ENCODE peak calls at places on chromosomes 11 and 22, in nine cellular contexts. W is sigmoid colon, A is transverse colon, G is esophagus squamous epithelium, D is body of pancreas, U is ovary, L is H1, X is A549, I is right lobe of liver. F is an unnamed sample.

GRCh38 chr22:37242395-37242918 is 1.6 kb downstream of the RAC2 start:
- DNase-seq in A (peak; percentile 82), U (peak; percentile 14), I (peak; percentile 81), X (no peak), D (peak; percentile 34), L (no peak), G (peak; percentile 78), W (peak; percentile 73), F (peak; percentile 79)

GRCh38 chr22:33819743-33820142 is 100.5 kb downstream of the LARGE1 start:
- DNase-seq in G (no peak), X (peak; percentile 22), I (no peak), L (no peak), A (no peak), D (no peak), U (no peak), W (no peak), F (no peak)

GRCh38 chr11:110565690-110566336 is 136.1 kb downstream of the FDX1 start:
- DNase-seq in X (no peak), L (no peak), A (no peak), U (no peak), W (no peak), I (no peak), D (peak; percentile 12), G (no peak), F (no peak)

GRCh38 chr22:45008853-45009751 is 703 bp downstream of the PHF21B start:
- DNase-seq in D (no peak), G (no peak), W (no peak), L (no peak), X (peak; percentile 31), A (no peak), U (peak; percentile 39), I (no peak), F (no peak)

GRCh38 chr11:82003671-82004148 is 730.0 kb downstream of the FAM181B start:
- DNase-seq in U (no peak), A (no peak), I (no peak), X (no peak), W (no peak), D (peak; percentile 17), L (no peak), G (no peak), F (no peak)

GRCh38 chr11:121071456-121072236 is 29.4 kb upstream of the TECTA start:
- DNase-seq in X (no peak), D (no peak), W (no peak), A (no peak), I (no peak), U (no peak), L (peak; percentile 7), G (no peak), F (no peak)

GRCh38 chr22:43828711-43829447 is 16.8 kb upstream of the EFCAB6 start:
- DNase-seq in D (no peak), I (no peak), A (no peak), W (peak; percentile 86), L (no peak), U (peak; percentile 64), X (peak; percentile 10), G (no peak), F (peak; percentile 92)

GRCh38 chr11:132876301-132877071 is 655.8 kb downstream of the OPCML start:
- DNase-seq in I (no peak), W (no peak), U (no peak), X (peak; percentile 1), D (no peak), L (no peak), G (no peak), A (no peak), F (no peak)

GRCh38 chr22:23858484-23858815 is 775 bp downstream of the SLC2A11 start:
- DNase-seq in X (no peak), A (no peak), L (no peak), D (no peak), G (no peak), W (no peak), U (no peak), I (no peak), F (no peak)

GRCh38 chr22:23862103-23862502 is 4.4 kb downstream of the SLC2A11 start:
- DNase-seq in D (peak; percentile 62), G (no peak), X (peak; percentile 59), A (no peak), W (no peak), U (no peak), I (no peak), L (no peak), F (no peak)

GRCh38 chr22:23859201-23859600 is 1.5 kb downstream of the SLC2A11 start:
- DNase-seq in U (no peak), X (no peak), A (no peak), I (no peak), G (no peak), D (peak; percentile 71), W (no peak), L (no peak), F (no peak)

GRCh38 chr22:23856721-23857605 is 712 bp upstream of the SLC2A11 start:
- DNase-seq in U (peak; percentile 62), D (peak; percentile 55), X (no peak), I (no peak), W (peak; percentile 81), A (peak; percentile 60), G (no peak), L (no peak), F (no peak)

DNA sequence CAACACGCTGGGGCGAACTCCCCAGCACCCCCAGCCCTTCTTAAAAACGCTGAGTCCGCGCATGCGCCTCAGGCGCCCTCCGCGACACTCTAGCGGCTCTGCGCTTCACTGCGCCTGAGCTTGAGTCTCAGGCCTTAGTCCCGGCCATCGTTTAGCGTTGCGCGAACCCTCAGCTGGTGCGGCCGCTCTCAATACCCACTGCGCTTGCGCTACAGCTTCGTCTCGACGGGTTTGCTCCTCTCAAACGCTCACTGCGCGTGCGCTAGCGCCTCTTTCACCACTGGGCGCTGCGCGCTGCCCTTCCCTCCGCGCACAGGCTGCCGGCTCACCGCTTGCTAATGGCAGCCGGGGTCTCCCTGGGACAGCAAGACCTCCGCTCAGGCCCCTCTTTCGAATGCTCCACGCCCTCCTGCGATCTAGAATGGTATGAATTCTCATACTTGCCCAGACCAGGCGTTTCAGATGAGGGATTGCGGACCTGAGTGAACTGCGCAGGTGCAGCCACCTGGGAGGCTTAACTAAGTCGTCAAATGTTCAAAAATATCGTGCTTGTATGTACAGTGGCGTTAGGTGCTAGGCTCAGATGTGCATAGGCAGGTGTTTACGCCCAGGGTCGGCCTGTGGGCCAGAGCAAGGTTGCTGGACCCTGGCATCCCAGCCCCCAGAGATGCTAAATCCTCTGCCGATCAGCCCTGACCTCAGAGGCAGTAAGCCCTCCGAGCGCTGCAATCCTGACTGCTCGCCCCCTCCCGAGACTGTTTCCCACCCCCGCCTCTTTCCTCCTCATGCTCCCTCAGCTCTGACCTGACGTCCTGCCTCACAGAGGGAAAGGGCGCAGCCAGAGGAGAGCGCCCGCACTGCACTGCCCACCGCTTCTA is at the start of gene SLC2A11:
- DNase-seq in G (peak; percentile 83), U (peak; percentile 97), W (peak; percentile 98), A (peak; percentile 97), L (peak; percentile 96), X (peak; percentile 95), D (peak; percentile 98), I (peak; percentile 98), F (peak; percentile 98)
- TF ChIP-seq POLR2A in G (no peak), U (peak; percentile 63), W (peak; percentile 83), A (peak; percentile 83), L (peak; percentile 66), X (peak; percentile 92), D (peak; percentile 81), I (peak; percentile 78), F (peak; percentile 37)

GRCh38 chr22:27785818-27786217 is 15.7 kb downstream of the MN1 start:
- DNase-seq in G (no peak), W (no peak), L (no peak), U (no peak), D (no peak), X (no peak), A (no peak), I (no peak), F (no peak)
- H3K4me1 ChIP-seq in G (peaks cover 6% of the 10 kb centered on the region), W (peaks cover 21% of the 10 kb centered on the region), L (peaks cover 16% of the 10 kb centered on the region), U (peaks cover 8% of the 10 kb centered on the region), D (no peaks in the 10 kb centered on the region), X (no peaks in the 10 kb centered on the region), A (peaks cover 2% of the 10 kb centered on the region), I (no peaks in the 10 kb centered on the region), F (peaks cover 4% of the 10 kb centered on the region)

GRCh38 chr11:18632841-18633240 is 1.3 kb downstream of the SPTY2D1 start:
- DNase-seq in X (no peak), G (no peak), W (no peak), A (no peak), I (no peak), L (no peak), U (no peak), D (no peak), F (no peak)

GRCh38 chr11:18633256-18634139 is 644 bp downstream of the SPTY2D1 start:
- DNase-seq in A (peak; percentile 15), D (no peak), W (peak; percentile 68), G (no peak), I (no peak), L (no peak), X (no peak), U (no peak), F (peak; percentile 67)

GRCh38 chr11:18634140-18635032 is at the start of gene SPTY2D1:
- DNase-seq in X (peak; percentile 99), L (peak; percentile 96), D (peak; percentile 100), A (peak; percentile 99), U (peak; percentile 99), W (peak; percentile 100), G (peak; percentile 95), I (peak; percentile 100), F (peak; percentile 100)
- TF ChIP-seq POLR2A in X (peak; percentile 68), L (peak; percentile 99), D (peak; percentile 83), A (peak; percentile 96), U (peak; percentile 88), W (peak; percentile 91), G (no peak), I (peak; percentile 91), F (peak; percentile 80)

GRCh38 chr11:65307298-65308229 is 7.1 kb upstream of the CDC42EP2 start:
- DNase-seq in I (no peak), A (no peak), X (no peak), U (no peak), L (no peak), W (no peak), D (no peak), G (no peak), F (no peak)

GRCh38 chr11:65310756-65311155 is 3.9 kb upstream of the CDC42EP2 start:
- DNase-seq in G (no peak), A (no peak), D (no peak), W (no peak), X (no peak), U (no peak), I (no peak), L (no peak), F (no peak)

GRCh38 chr11:65308281-65308891 is 6.3 kb upstream of the CDC42EP2 start:
- DNase-seq in X (no peak), U (no peak), A (peak; percentile 42), I (peak; percentile 70), D (peak; percentile 42), L (no peak), G (no peak), W (no peak), F (no peak)

GRCh38 chr11:65310215-65310614 is 4.5 kb upstream of the CDC42EP2 start:
- DNase-seq in W (no peak), U (no peak), G (no peak), I (peak; percentile 68), D (peak; percentile 34), L (no peak), A (peak; percentile 39), X (no peak), F (no peak)

DNA sequence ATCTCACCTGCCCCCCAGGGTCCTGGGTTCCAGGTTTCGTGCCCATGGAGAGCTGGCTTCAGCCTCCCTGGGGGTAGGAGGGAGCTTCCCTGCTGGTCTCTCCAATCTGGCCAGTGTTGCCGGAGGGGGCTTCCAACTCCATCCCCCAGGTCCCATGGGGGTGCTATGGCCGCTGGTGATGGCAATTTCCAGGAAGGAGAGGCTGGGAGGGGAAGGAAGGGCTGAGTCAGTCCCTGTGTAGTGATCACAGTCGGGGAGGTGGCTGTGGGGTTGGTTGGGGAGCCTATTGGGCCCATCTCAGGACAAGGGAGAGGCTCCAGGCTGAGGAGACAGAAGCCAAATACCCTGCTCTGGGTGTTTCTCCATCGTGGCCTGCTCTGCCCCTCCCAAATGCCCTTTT is 5.7 kb upstream of the CDC42EP2 start:
- DNase-seq in G (no peak), A (no peak), X (no peak), D (no peak), I (no peak), W (no peak), L (no peak), U (no peak), F (no peak)
- H3K4me1 ChIP-seq in G (peaks cover 38% of the 10 kb centered on the region), A (peaks cover 42% of the 10 kb centered on the region), X (peaks cover 58% of the 10 kb centered on the region), D (peaks cover 43% of the 10 kb centered on the region), I (peaks cover 28% of the 10 kb centered on the region), W (peaks cover 72% of the 10 kb centered on the region), L (no peaks in the 10 kb centered on the region), U (peaks cover 10% of the 10 kb centered on the region), F (peaks cover 33% of the 10 kb centered on the region)